ENCODE peak calls at places on chromosomes 7 and 10, in four cellular contexts. One of them, this sample, is unnamed.

GRCh38 chr10:75043256-75044121 is 68.0 kb upstream of the SAMD8 start:
- DNase-seq in HCT116: no peak
- DNase-seq in iPS-NIHi11: peak; percentile 86
- DNase-seq in progenitor cell of endocrine pancreas: no peak
- DNase-seq in this sample: peak; percentile 15

GRCh38 chr7:139738772-139739171 is 39.0 kb downstream of the HIPK2 start:
- DNase-seq in iPS-NIHi11: no peak
- DNase-seq in progenitor cell of endocrine pancreas: no peak
- DNase-seq in HCT116: no peak
- DNase-seq in this sample: no peak

GRCh38 chr10:127293640-127294039 is 97.2 kb upstream of the INSYN2A start:
- DNase-seq in progenitor cell of endocrine pancreas: no peak
- DNase-seq in iPS-NIHi11: no peak
- DNase-seq in HCT116: no peak
- DNase-seq in this sample: no peak

GRCh38 chr10:3906511-3907111 is 121.6 kb upstream of the KLF6 start:
- DNase-seq in HCT116: no peak
- DNase-seq in progenitor cell of endocrine pancreas: no peak
- DNase-seq in iPS-NIHi11: no peak
- DNase-seq in this sample: no peak

GRCh38 chr7:503575-504111 is 16.0 kb downstream of the PDGFA start:
- DNase-seq in progenitor cell of endocrine pancreas: peak; percentile 73
- DNase-seq in iPS-NIHi11: no peak
- DNase-seq in HCT116: no peak
- DNase-seq in this sample: no peak

GRCh38 chr10:48314107-48314506 is 7.6 kb downstream of the MAPK8 start:
- DNase-seq in iPS-NIHi11: no peak
- DNase-seq in progenitor cell of endocrine pancreas: no peak
- DNase-seq in HCT116: no peak
- DNase-seq in this sample: no peak

GRCh38 chr7:46720761-46721160 is 799.7 kb upstream of the IGFBP3 start:
- DNase-seq in HCT116: no peak
- DNase-seq in iPS-NIHi11: no peak
- DNase-seq in progenitor cell of endocrine pancreas: no peak
- DNase-seq in this sample: no peak

GRCh38 chr7:46685051-46685450 is 764.0 kb upstream of the IGFBP3 start:
- DNase-seq in progenitor cell of endocrine pancreas: no peak
- DNase-seq in iPS-NIHi11: no peak
- DNase-seq in HCT116: no peak
- DNase-seq in this sample: no peak

GRCh38 chr7:21939136-21939857 is 6.4 kb downstream of the CDCA7L start:
- DNase-seq in HCT116: no peak
- DNase-seq in progenitor cell of endocrine pancreas: no peak
- DNase-seq in iPS-NIHi11: no peak
- DNase-seq in this sample: peak; percentile 74

GRCh38 chr7:114921636-114922150 is at the start of gene MDFIC:
- DNase-seq in HCT116: no peak
- DNase-seq in progenitor cell of endocrine pancreas: no peak
- DNase-seq in iPS-NIHi11: peak; percentile 17
- DNase-seq in this sample: no peak

GRCh38 chr7:76356823-76357222 is 2.0 kb downstream of the YWHAG start:
- DNase-seq in iPS-NIHi11: no peak
- DNase-seq in progenitor cell of endocrine pancreas: no peak
- DNase-seq in HCT116: no peak
- DNase-seq in this sample: no peak

GRCh38 chr10:111281516-111281915 is 204.7 kb downstream of the ADRA2A start:
- DNase-seq in iPS-NIHi11: peak; percentile 38
- DNase-seq in progenitor cell of endocrine pancreas: no peak
- DNase-seq in HCT116: peak; percentile 4
- DNase-seq in this sample: no peak

GRCh38 chr7:28575241-28575643 is 162.9 kb downstream of the CREB5 start:
- DNase-seq in iPS-NIHi11: no peak
- DNase-seq in progenitor cell of endocrine pancreas: no peak
- DNase-seq in HCT116: no peak
- DNase-seq in this sample: no peak

This sample was measured in stimulated activated naive B cell treated with anti-CD40 and anti-IgM and Interleukin-4, amounts not matched to agents 10 μg/mL and 1 μg/mL and 100 μg/mL, for 72 hours.